ENCODE peak calls at places on chromosomes 11 and 22, in six cellular contexts. E, P, F, W, U and N are unnamed samples.

GRCh38 chr22:24494535-24495364 is at the start of gene UPB1:
- DNase-seq in F (no peak), W (no peak), U (no peak), E (no peak), P (no peak), N (no peak)

GRCh38 chr11:122405788-122406341 is 249.7 kb upstream of the UBASH3B start:
- DNase-seq in W (no peak), E (no peak), F (no peak), U (no peak), P (no peak), N (no peak)

GRCh38 chr11:19345848-19346681 is 105.3 kb upstream of the E2F8 start:
- DNase-seq in W (no peak), P (peak), U (no peak), E (peak), F (no peak), N (no peak)

GRCh38 chr11:134358853-134359490 is 27.2 kb downstream of the GLB1L2 start:
- DNase-seq in P (no peak), U (no peak), F (no peak), W (no peak), E (no peak), N (no peak)

GRCh38 chr11:129302386-129303101 is 73.1 kb upstream of the BARX2 start:
- DNase-seq in U (no peak), E (no peak), W (no peak), P (no peak), F (no peak), N (no peak)

GRCh38 chr11:68749061-68749491 is 2.2 kb downstream of the TESMIN start:
- DNase-seq in E (no peak), U (no peak), W (no peak), F (no peak), P (no peak), N (no peak)

GRCh38 chr11:45669146-45669545 is 3.7 kb upstream of the CHST1 start:
- DNase-seq in P (no peak), W (no peak), E (no peak), F (no peak), U (no peak), N (no peak)

GRCh38 chr11:124788521-124788920 is 11.7 kb downstream of the MSANTD2 start:
- DNase-seq in U (no peak), P (no peak), E (no peak), F (no peak), W (no peak), N (no peak)